ENCODE peak calls at places on chromosomes 6 and 20, in ten cellular contexts. One of them, this sample, is unnamed.

GRCh38 chr6:25237579-25237978 is 41.6 kb upstream of the CARMIL1 start:
- DNase-seq in islet precursor cell: no peak
- DNase-seq in NCI-H2171 treated with DMSO at 0.1 percent for 48 hours: no peak
- DNase-seq in NCI-H1092 treated with DMSO at 0.1 percent for 48 hours: no peak
- DNase-seq in stimulated activated CD8-positive, alpha-beta memory T cell treated with anti-CD3 and anti-CD28 coated beads, Interleukin-7, amount 100 ng/mL, for 48 hours: no peak
- DNase-seq in HTR-8/SVneo: no peak
- DNase-seq in kidney tubule cell: peak
- DNase-seq in fibroblast of mammary gland: peak
- DNase-seq in cardiac muscle cell: no peak
- DNase-seq in Daoy: no peak
- DNase-seq in this sample: no peak

GRCh38 chr6:3569817-3570216 is 113.0 kb upstream of the SLC22A23 start:
- DNase-seq in islet precursor cell: no peak
- DNase-seq in NCI-H2171 treated with DMSO at 0.1 percent for 48 hours: peak
- DNase-seq in NCI-H1092 treated with DMSO at 0.1 percent for 48 hours: no peak
- DNase-seq in stimulated activated CD8-positive, alpha-beta memory T cell treated with anti-CD3 and anti-CD28 coated beads, Interleukin-7, amount 100 ng/mL, for 48 hours: no peak
- DNase-seq in HTR-8/SVneo: no peak
- DNase-seq in kidney tubule cell: no peak
- DNase-seq in fibroblast of mammary gland: no peak
- DNase-seq in cardiac muscle cell: no peak
- DNase-seq in Daoy: no peak
- DNase-seq in this sample: no peak

GRCh38 chr6:117493470-117493869 is 11.0 kb downstream of the DCBLD1 start:
- DNase-seq in islet precursor cell: no peak
- DNase-seq in NCI-H2171 treated with DMSO at 0.1 percent for 48 hours: no peak
- DNase-seq in NCI-H1092 treated with DMSO at 0.1 percent for 48 hours: no peak
- DNase-seq in stimulated activated CD8-positive, alpha-beta memory T cell treated with anti-CD3 and anti-CD28 coated beads, Interleukin-7, amount 100 ng/mL, for 48 hours: no peak
- DNase-seq in HTR-8/SVneo: no peak
- DNase-seq in kidney tubule cell: no peak
- DNase-seq in fibroblast of mammary gland: no peak
- DNase-seq in cardiac muscle cell: no peak
- DNase-seq in Daoy: no peak
- DNase-seq in this sample: no peak

GRCh38 chr6:42751055-42751454 is 5.2 kb upstream of the TBCC start:
- DNase-seq in islet precursor cell: no peak
- DNase-seq in NCI-H2171 treated with DMSO at 0.1 percent for 48 hours: no peak
- DNase-seq in NCI-H1092 treated with DMSO at 0.1 percent for 48 hours: no peak
- DNase-seq in stimulated activated CD8-positive, alpha-beta memory T cell treated with anti-CD3 and anti-CD28 coated beads, Interleukin-7, amount 100 ng/mL, for 48 hours: no peak
- DNase-seq in HTR-8/SVneo: no peak
- DNase-seq in kidney tubule cell: no peak
- DNase-seq in fibroblast of mammary gland: no peak
- DNase-seq in cardiac muscle cell: no peak
- DNase-seq in Daoy: no peak
- DNase-seq in this sample: no peak

GRCh38 chr20:38970302-38970701 is 8.2 kb downstream of the DHX35 start:
- DNase-seq in islet precursor cell: no peak
- DNase-seq in NCI-H2171 treated with DMSO at 0.1 percent for 48 hours: no peak
- DNase-seq in NCI-H1092 treated with DMSO at 0.1 percent for 48 hours: no peak
- DNase-seq in stimulated activated CD8-positive, alpha-beta memory T cell treated with anti-CD3 and anti-CD28 coated beads, Interleukin-7, amount 100 ng/mL, for 48 hours: no peak
- DNase-seq in HTR-8/SVneo: peak
- DNase-seq in kidney tubule cell: peak
- DNase-seq in fibroblast of mammary gland: peak
- DNase-seq in cardiac muscle cell: peak
- DNase-seq in Daoy: no peak
- DNase-seq in this sample: no peak

GRCh38 chr6:6600865-6601264 is 12.3 kb downstream of the LY86 start:
- DNase-seq in islet precursor cell: no peak
- DNase-seq in NCI-H2171 treated with DMSO at 0.1 percent for 48 hours: peak
- DNase-seq in NCI-H1092 treated with DMSO at 0.1 percent for 48 hours: no peak
- DNase-seq in stimulated activated CD8-positive, alpha-beta memory T cell treated with anti-CD3 and anti-CD28 coated beads, Interleukin-7, amount 100 ng/mL, for 48 hours: no peak
- DNase-seq in HTR-8/SVneo: no peak
- DNase-seq in kidney tubule cell: no peak
- DNase-seq in fibroblast of mammary gland: no peak
- DNase-seq in cardiac muscle cell: no peak
- DNase-seq in Daoy: no peak
- DNase-seq in this sample: peak

GRCh38 chr6:156703719-156704118 is 73.5 kb upstream of the ARID1B start:
- DNase-seq in islet precursor cell: no peak
- DNase-seq in NCI-H2171 treated with DMSO at 0.1 percent for 48 hours: no peak
- DNase-seq in NCI-H1092 treated with DMSO at 0.1 percent for 48 hours: no peak
- DNase-seq in stimulated activated CD8-positive, alpha-beta memory T cell treated with anti-CD3 and anti-CD28 coated beads, Interleukin-7, amount 100 ng/mL, for 48 hours: no peak
- DNase-seq in HTR-8/SVneo: no peak
- DNase-seq in kidney tubule cell: peak
- DNase-seq in fibroblast of mammary gland: peak
- DNase-seq in cardiac muscle cell: peak
- DNase-seq in Daoy: no peak
- DNase-seq in this sample: no peak

GRCh38 chr6:11492444-11493300 is 44.9 kb upstream of the TMEM170B start:
- DNase-seq in islet precursor cell: no peak
- DNase-seq in NCI-H2171 treated with DMSO at 0.1 percent for 48 hours: no peak
- DNase-seq in NCI-H1092 treated with DMSO at 0.1 percent for 48 hours: no peak
- DNase-seq in stimulated activated CD8-positive, alpha-beta memory T cell treated with anti-CD3 and anti-CD28 coated beads, Interleukin-7, amount 100 ng/mL, for 48 hours: no peak
- DNase-seq in HTR-8/SVneo: no peak
- DNase-seq in kidney tubule cell: no peak
- DNase-seq in fibroblast of mammary gland: peak
- DNase-seq in cardiac muscle cell: peak
- DNase-seq in Daoy: no peak
- DNase-seq in this sample: no peak

GRCh38 chr6:22024973-22025467 is 271.8 kb downstream of the PRL start:
- DNase-seq in islet precursor cell: no peak
- DNase-seq in NCI-H2171 treated with DMSO at 0.1 percent for 48 hours: no peak
- DNase-seq in NCI-H1092 treated with DMSO at 0.1 percent for 48 hours: no peak
- DNase-seq in stimulated activated CD8-positive, alpha-beta memory T cell treated with anti-CD3 and anti-CD28 coated beads, Interleukin-7, amount 100 ng/mL, for 48 hours: no peak
- DNase-seq in HTR-8/SVneo: no peak
- DNase-seq in kidney tubule cell: no peak
- DNase-seq in fibroblast of mammary gland: no peak
- DNase-seq in cardiac muscle cell: no peak
- DNase-seq in Daoy: no peak
- DNase-seq in this sample: no peak

GRCh38 chr6:129111853-129112252 is 228.9 kb downstream of the LAMA2 start:
- DNase-seq in islet precursor cell: no peak
- DNase-seq in NCI-H2171 treated with DMSO at 0.1 percent for 48 hours: no peak
- DNase-seq in NCI-H1092 treated with DMSO at 0.1 percent for 48 hours: no peak
- DNase-seq in stimulated activated CD8-positive, alpha-beta memory T cell treated with anti-CD3 and anti-CD28 coated beads, Interleukin-7, amount 100 ng/mL, for 48 hours: no peak
- DNase-seq in HTR-8/SVneo: no peak
- DNase-seq in kidney tubule cell: no peak
- DNase-seq in fibroblast of mammary gland: no peak
- DNase-seq in cardiac muscle cell: no peak
- DNase-seq in Daoy: no peak
- DNase-seq in this sample: no peak

GRCh38 chr6:125748534-125749111 is 809 bp upstream of the HEY2 start:
- DNase-seq in islet precursor cell: peak
- DNase-seq in NCI-H2171 treated with DMSO at 0.1 percent for 48 hours: peak
- DNase-seq in NCI-H1092 treated with DMSO at 0.1 percent for 48 hours: no peak
- DNase-seq in stimulated activated CD8-positive, alpha-beta memory T cell treated with anti-CD3 and anti-CD28 coated beads, Interleukin-7, amount 100 ng/mL, for 48 hours: no peak
- DNase-seq in HTR-8/SVneo: peak
- DNase-seq in kidney tubule cell: peak
- DNase-seq in fibroblast of mammary gland: peak
- DNase-seq in cardiac muscle cell: peak
- DNase-seq in Daoy: peak
- DNase-seq in this sample: no peak

GRCh38 chr6:105588116-105588710 is 185.3 kb upstream of the PREP start:
- DNase-seq in islet precursor cell: no peak
- DNase-seq in NCI-H2171 treated with DMSO at 0.1 percent for 48 hours: no peak
- DNase-seq in NCI-H1092 treated with DMSO at 0.1 percent for 48 hours: no peak
- DNase-seq in stimulated activated CD8-positive, alpha-beta memory T cell treated with anti-CD3 and anti-CD28 coated beads, Interleukin-7, amount 100 ng/mL, for 48 hours: no peak
- DNase-seq in HTR-8/SVneo: no peak
- DNase-seq in kidney tubule cell: no peak
- DNase-seq in fibroblast of mammary gland: no peak
- DNase-seq in cardiac muscle cell: no peak
- DNase-seq in Daoy: no peak
- DNase-seq in this sample: no peak

GRCh38 chr6:45651301-45651700 is 273.6 kb upstream of the SUPT3H start:
- DNase-seq in islet precursor cell: no peak
- DNase-seq in NCI-H2171 treated with DMSO at 0.1 percent for 48 hours: no peak
- DNase-seq in NCI-H1092 treated with DMSO at 0.1 percent for 48 hours: no peak
- DNase-seq in stimulated activated CD8-positive, alpha-beta memory T cell treated with anti-CD3 and anti-CD28 coated beads, Interleukin-7, amount 100 ng/mL, for 48 hours: no peak
- DNase-seq in HTR-8/SVneo: no peak
- DNase-seq in kidney tubule cell: no peak
- DNase-seq in fibroblast of mammary gland: no peak
- DNase-seq in cardiac muscle cell: no peak
- DNase-seq in Daoy: no peak
- DNase-seq in this sample: no peak

GRCh38 chr6:147154454-147154853 is 49.8 kb upstream of the STXBP5 start:
- DNase-seq in islet precursor cell: no peak
- DNase-seq in NCI-H2171 treated with DMSO at 0.1 percent for 48 hours: no peak
- DNase-seq in NCI-H1092 treated with DMSO at 0.1 percent for 48 hours: peak
- DNase-seq in stimulated activated CD8-positive, alpha-beta memory T cell treated with anti-CD3 and anti-CD28 coated beads, Interleukin-7, amount 100 ng/mL, for 48 hours: no peak
- DNase-seq in HTR-8/SVneo: peak
- DNase-seq in kidney tubule cell: peak
- DNase-seq in fibroblast of mammary gland: peak
- DNase-seq in cardiac muscle cell: no peak
- DNase-seq in Daoy: peak
- DNase-seq in this sample: peak

GRCh38 chr6:9611016-9611415 is 803.9 kb downstream of the TFAP2A start:
- DNase-seq in islet precursor cell: no peak
- DNase-seq in NCI-H2171 treated with DMSO at 0.1 percent for 48 hours: no peak
- DNase-seq in NCI-H1092 treated with DMSO at 0.1 percent for 48 hours: no peak
- DNase-seq in stimulated activated CD8-positive, alpha-beta memory T cell treated with anti-CD3 and anti-CD28 coated beads, Interleukin-7, amount 100 ng/mL, for 48 hours: no peak
- DNase-seq in HTR-8/SVneo: no peak
- DNase-seq in kidney tubule cell: no peak
- DNase-seq in fibroblast of mammary gland: no peak
- DNase-seq in cardiac muscle cell: no peak
- DNase-seq in Daoy: no peak
- DNase-seq in this sample: no peak